ENCODE peak calls at places on chromosome X, in ten cellular contexts. D is lower lobe of right lung, X is GM23338, L is breast epithelium, U is HL-60, Y is adrenal gland, K is transverse colon, J is right lobe of liver, P is GM23248, H is body of pancreas. T is an unnamed sample.

GRCh38 chrX:16786791-16787735 is 797 bp downstream of the TXLNG start:
- DNase-seq in X (peak), P (peak), U (no peak), L (no peak), Y (peak), J (peak), D (peak), K (peak), H (no peak), T (no peak)

GRCh38 chrX:3713937-3714434 is 537 bp upstream of the PRKX start:
- DNase-seq in K (peak), D (no peak), H (no peak), L (no peak), X (peak), U (peak), Y (no peak), J (no peak), P (no peak), T (no peak)

GRCh38 chrX:136879001-136879667 is 1.4 kb downstream of the RBMX start:
- DNase-seq in D (no peak), K (no peak), P (peak), U (no peak), X (no peak), L (no peak), H (no peak), Y (no peak), J (no peak), T (no peak)

GRCh38 chrX:39309721-39310152 is 508.5 kb downstream of the MID1IP1 start:
- DNase-seq in Y (peak), L (no peak), U (no peak), H (no peak), K (no peak), X (no peak), P (no peak), D (no peak), J (no peak), T (no peak)

GRCh38 chrX:13418126-13419091 is 98.6 kb upstream of the ATXN3L start:
- DNase-seq in Y (no peak), U (no peak), L (no peak), K (no peak), X (no peak), D (no peak), P (peak), J (no peak), H (no peak), T (no peak)

GRCh38 chrX:8366491-8366890 is 98.1 kb upstream of the VCX3B start:
- DNase-seq in Y (no peak), H (no peak), P (no peak), X (no peak), D (no peak), K (no peak), J (no peak), U (no peak), L (no peak), T (no peak)

GRCh38 chrX:124764354-124764753 is 418.0 kb downstream of the SH2D1A start:
- DNase-seq in P (no peak), H (no peak), L (no peak), Y (no peak), D (no peak), U (no peak), K (no peak), J (no peak), X (no peak), T (no peak)

GRCh38 chrX:103864886-103865534 is 33.0 kb upstream of the RAB9B start:
- DNase-seq in Y (no peak), U (no peak), X (no peak), P (peak), J (no peak), L (no peak), D (no peak), H (no peak), K (no peak), T (no peak)

GRCh38 chrX:122055450-122055849 is 1008.0 kb downstream of the GLUD2 start:
- DNase-seq in Y (no peak), H (no peak), L (no peak), D (no peak), J (no peak), U (no peak), X (no peak), P (no peak), K (no peak), T (no peak)

GRCh38 chrX:41452972-41453371 is 5.8 kb downstream of the NYX start:
- DNase-seq in L (no peak), H (no peak), Y (no peak), P (peak), X (no peak), U (no peak), D (no peak), J (no peak), K (no peak), T (peak)

GRCh38 chrX:38847206-38847902 is 46.1 kb downstream of the MID1IP1 start:
- DNase-seq in X (no peak), U (no peak), K (no peak), H (no peak), L (no peak), D (no peak), J (no peak), P (no peak), Y (no peak), T (no peak)

GRCh38 chrX:129652565-129653169 is 2.1 kb downstream of the APLN start:
- DNase-seq in X (no peak), P (peak), K (no peak), H (no peak), U (no peak), L (no peak), Y (peak), D (no peak), J (no peak), T (no peak)

GRCh38 chrX:2703991-2704369 is 12.9 kb downstream of the CD99 start:
- DNase-seq in L (no peak), U (no peak), K (peak), P (peak), Y (no peak), H (no peak), D (no peak), J (no peak), X (peak), T (no peak)

GRCh38 chrX:101079223-101079622 is 544 bp downstream of the TMEM35A start:
- DNase-seq in K (no peak), J (no peak), D (no peak), Y (no peak), U (no peak), L (no peak), P (peak), X (peak), H (no peak), T (no peak)
- H3K4me3 ChIP-seq in K (peak), J (no peak), D (peak), Y (no peak), U (no peak), L (peak), P (peak), X (peak), H (no peak), T (peak)

GRCh38 chrX:46184749-46185148 is 360.5 kb downstream of the ZNF674 start:
- DNase-seq in D (no peak), J (no peak), L (no peak), U (no peak), Y (no peak), H (no peak), X (no peak), K (no peak), P (peak), T (no peak)

GRCh38 chrX:46180258-46180687 is 364.9 kb downstream of the ZNF674 start:
- DNase-seq in J (no peak), P (peak), Y (no peak), L (no peak), H (no peak), U (peak), D (no peak), K (no peak), X (no peak), T (peak)

GRCh38 chrX:46173159-46173558 is 372.1 kb downstream of the ZNF674 start:
- DNase-seq in J (no peak), X (no peak), Y (no peak), P (no peak), H (no peak), L (no peak), D (no peak), K (no peak), U (no peak), T (no peak)

GRCh38 chrX:46179748-46180147 is 365.5 kb downstream of the ZNF674 start:
- DNase-seq in P (no peak), L (no peak), H (no peak), J (no peak), Y (no peak), K (no peak), X (no peak), U (peak), D (no peak), T (no peak)

DNA sequence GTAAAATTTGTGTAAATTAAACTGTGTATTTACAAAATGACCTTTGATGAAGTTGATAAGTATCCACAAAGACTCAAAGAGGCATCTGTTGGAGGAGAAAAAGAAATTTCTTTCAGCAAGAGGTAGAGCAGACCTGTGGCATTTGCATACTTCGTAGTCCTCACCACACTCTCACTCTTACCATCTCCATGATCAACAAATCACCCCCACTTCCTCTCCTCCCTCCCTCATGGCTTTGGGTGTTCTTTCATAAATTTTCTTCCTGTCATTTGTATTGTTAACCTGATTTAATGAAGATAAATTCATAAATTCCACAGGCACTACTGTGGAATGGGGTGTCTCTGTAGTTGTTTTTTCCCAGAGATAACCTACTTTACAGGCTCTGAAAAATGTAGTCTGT is 366.5 kb downstream of the ZNF674 start:
- DNase-seq in X (no peak), U (no peak), D (no peak), L (no peak), H (no peak), K (no peak), Y (no peak), J (no peak), P (no peak), T (no peak)
- H3K4me3 ChIP-seq in X (no peak), U (no peak), D (no peak), L (no peak), H (no peak), K (no peak), Y (no peak), J (no peak), P (no peak), T (no peak)

GRCh38 chrX:48824066-48824465 is 2.2 kb upstream of the ERAS start:
- DNase-seq in K (no peak), J (no peak), L (no peak), D (no peak), H (no peak), Y (no peak), P (no peak), X (no peak), U (no peak), T (no peak)

GRCh38 chrX:48827654-48827968 is 1.3 kb downstream of the ERAS start:
- DNase-seq in X (no peak), U (no peak), K (no peak), H (no peak), P (no peak), J (no peak), D (no peak), Y (no peak), L (no peak), T (no peak)

GRCh38 chrX:48829016-48829735 is 2.9 kb downstream of the ERAS start:
- DNase-seq in J (no peak), U (no peak), Y (no peak), K (no peak), D (no peak), P (no peak), L (no peak), X (no peak), H (no peak), T (no peak)

GRCh38 chrX:48826876-48827653 is 752 bp downstream of the ERAS start:
- DNase-seq in K (no peak), Y (no peak), H (no peak), U (no peak), P (no peak), L (no peak), X (peak), D (no peak), J (no peak), T (no peak)

GRCh38 chrX:48826135-48826875 is at the start of gene ERAS:
- DNase-seq in P (no peak), J (no peak), Y (no peak), L (no peak), U (no peak), D (no peak), K (no peak), H (no peak), X (peak), T (no peak)
- H3K4me3 ChIP-seq in P (no peak), J (no peak), Y (no peak), L (no peak), U (no peak), D (no peak), K (no peak), H (no peak), X (peak), T (no peak)

DNA sequence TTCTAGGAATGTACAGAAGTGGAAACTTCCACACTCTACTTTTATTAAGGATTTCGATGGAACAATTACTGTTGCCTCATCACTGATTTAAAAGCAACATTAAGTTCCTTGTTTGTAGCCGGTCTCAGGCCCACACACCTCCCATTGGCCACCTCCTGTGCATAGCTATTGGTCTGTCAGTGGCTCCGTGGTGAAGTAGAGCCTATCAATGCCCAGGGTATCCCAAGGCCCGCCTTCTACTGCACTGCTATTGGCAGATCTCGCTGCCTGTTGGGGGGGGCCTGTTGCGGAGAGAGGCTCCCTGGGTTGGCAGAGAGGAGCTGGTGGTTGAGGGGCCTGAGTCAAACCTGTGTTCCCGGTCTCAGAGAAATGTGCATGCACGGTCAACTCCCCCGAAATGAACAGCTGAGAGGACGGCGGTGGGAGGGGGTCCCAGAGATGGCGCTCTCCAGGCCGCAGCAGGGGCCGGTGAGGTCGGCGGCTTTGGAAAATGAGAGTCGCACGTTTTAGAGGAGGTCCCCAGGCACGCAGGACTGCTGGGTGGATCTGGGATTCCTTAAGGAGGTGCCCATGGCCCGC is 4.9 kb upstream of the ARAF start:
- DNase-seq in X (peak), K (peak), Y (peak), P (peak), L (peak), J (peak), U (peak), H (peak), D (peak), T (peak)
- H3K4me3 ChIP-seq in X (peak), K (no peak), Y (no peak), P (peak), L (peak), J (peak), U (peak), H (no peak), D (peak), T (peak)

DNA sequence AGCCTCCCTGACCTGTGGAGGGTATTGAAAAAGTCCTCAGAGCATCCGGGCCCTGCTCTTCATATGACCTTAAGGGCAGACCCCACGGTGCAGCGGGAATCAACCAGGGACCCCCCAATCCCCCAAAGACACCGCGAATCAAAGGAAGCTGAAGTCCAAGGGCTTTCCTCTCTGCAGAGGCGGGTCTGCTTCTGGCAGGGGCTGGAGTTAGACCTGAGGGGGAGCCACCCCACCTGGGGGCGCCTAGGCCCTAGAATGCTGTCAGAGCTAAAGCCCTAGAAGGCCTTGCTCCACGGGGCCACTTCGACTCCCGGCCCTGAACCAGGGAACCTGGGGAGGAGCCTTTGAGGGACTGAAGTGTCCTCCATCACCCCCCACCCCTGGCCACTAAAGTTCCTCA is 2.8 kb upstream of the HAUS7 start:
- DNase-seq in L (no peak), U (no peak), K (no peak), D (no peak), H (no peak), X (no peak), P (no peak), Y (no peak), J (no peak), T (no peak)
- H3K4me3 ChIP-seq in L (no peak), U (no peak), K (no peak), D (no peak), H (no peak), X (no peak), P (no peak), Y (no peak), J (no peak), T (no peak)